ENCODE peak calls at places on chromosome 6, in four cellular contexts. E, T, O and C are unnamed samples.
A peak's percentile ranks its signal among the peaks of the same experiment; 100 is the strongest.

GRCh38 chr6:17583811-17584210 is 16.3 kb upstream of the FAM8A1 start:
- DNase-seq in E (no peak), T (no peak), O (no peak), C (no peak)

GRCh38 chr6:33144373-33144772 is 47.9 kb downstream of the COL11A2 start:
- DNase-seq in E (peak; percentile 2), T (no peak), O (no peak), C (no peak)

GRCh38 chr6:73236147-73236750 is 11.0 kb upstream of the KHDC1L start:
- DNase-seq in E (no peak), T (no peak), O (no peak), C (no peak)

GRCh38 chr6:100346828-100347227 is 117.9 kb downstream of the SIM1 start:
- DNase-seq in E (no peak), T (no peak), O (no peak), C (no peak)

GRCh38 chr6:1551236-1551635 is 58.5 kb upstream of the FOXC1 start:
- DNase-seq in E (no peak), T (no peak), O (no peak), C (no peak)

GRCh38 chr6:98924647-98925046 is 23.1 kb downstream of the FBXL4 start:
- DNase-seq in E (no peak), T (no peak), O (no peak), C (no peak)

GRCh38 chr6:105270511-105270910 is 90.7 kb upstream of the POPDC3 start:
- DNase-seq in E (no peak), T (no peak), O (no peak), C (no peak)

GRCh38 chr6:38191418-38191817 is 371.9 kb downstream of the ZFAND3 start:
- DNase-seq in E (no peak), T (no peak), O (no peak), C (no peak)

GRCh38 chr6:115932481-115932880 is 128.2 kb downstream of the FRK start:
- DNase-seq in E (no peak), T (no peak), O (no peak), C (no peak)

GRCh38 chr6:75204959-75205775 is 686 bp downstream of the COL12A1 start:
- DNase-seq in E (no peak), T (no peak), O (no peak), C (no peak)

GRCh38 chr6:113511100-113511499 is 346.0 kb upstream of the MARCKS start:
- DNase-seq in E (no peak), T (no peak), O (no peak), C (no peak)

GRCh38 chr6:18022398-18023231 is 35.2 kb upstream of the KIF13A start:
- DNase-seq in E (no peak), T (no peak), O (no peak), C (no peak)

GRCh38 chr6:169792306-169793015 is 41.0 kb downstream of the ERMARD start:
- DNase-seq in E (no peak), T (no peak), O (no peak), C (peak; percentile 33)

GRCh38 chr6:1952726-1953360 is 292.6 kb downstream of the GMDS start:
- DNase-seq in E (no peak), T (no peak), O (no peak), C (no peak)

GRCh38 chr6:103183831-103184411 is 1675.8 kb downstream of the HACE1 start:
- DNase-seq in E (no peak), T (no peak), O (no peak), C (peak; percentile 15)

DNA sequence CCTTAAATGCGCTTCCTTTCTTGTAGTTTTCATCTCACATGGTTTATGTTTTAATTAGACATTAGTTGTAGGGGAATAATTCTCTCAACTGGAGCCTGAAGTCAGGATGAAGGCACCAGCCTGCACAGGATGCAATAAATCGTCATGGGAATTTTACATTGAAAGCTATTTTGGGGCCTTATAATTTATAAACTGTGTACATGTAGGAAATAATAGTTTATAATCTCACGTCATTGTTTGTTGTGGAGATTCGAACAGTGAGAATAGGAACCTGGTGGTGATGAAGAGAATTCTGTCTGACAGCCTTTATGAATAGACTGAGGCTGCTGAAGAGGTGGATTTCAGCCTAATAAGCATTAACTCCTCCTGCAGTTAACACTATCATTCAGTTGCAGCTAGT is 125.3 kb downstream of the JARID2 start:
- DNase-seq in E (no peak), T (no peak), O (no peak), C (no peak)
- TF ChIP-seq CBX5 in E (no peak), T (no peak), O (no peak), C (no peak)

GRCh38 chr6:150410395-150410794 is 41.6 kb downstream of the IYD start:
- DNase-seq in E (no peak), T (no peak), O (no peak), C (no peak)

GRCh38 chr6:150410906-150411305 is 42.1 kb downstream of the IYD start:
- DNase-seq in E (no peak), T (no peak), O (no peak), C (no peak)

GRCh38 chr6:150413768-150414167 is 45.0 kb downstream of the IYD start:
- DNase-seq in E (no peak), T (no peak), O (no peak), C (no peak)

GRCh38 chr6:150412221-150412620 is 43.4 kb downstream of the IYD start:
- DNase-seq in E (no peak), T (no peak), O (no peak), C (no peak)

GRCh38 chr6:150413198-150413597 is 44.4 kb downstream of the IYD start:
- DNase-seq in E (no peak), T (no peak), O (no peak), C (no peak)
- TF ChIP-seq CBX5 in E (no peak), T (no peak), O (no peak), C (no peak)

DNA sequence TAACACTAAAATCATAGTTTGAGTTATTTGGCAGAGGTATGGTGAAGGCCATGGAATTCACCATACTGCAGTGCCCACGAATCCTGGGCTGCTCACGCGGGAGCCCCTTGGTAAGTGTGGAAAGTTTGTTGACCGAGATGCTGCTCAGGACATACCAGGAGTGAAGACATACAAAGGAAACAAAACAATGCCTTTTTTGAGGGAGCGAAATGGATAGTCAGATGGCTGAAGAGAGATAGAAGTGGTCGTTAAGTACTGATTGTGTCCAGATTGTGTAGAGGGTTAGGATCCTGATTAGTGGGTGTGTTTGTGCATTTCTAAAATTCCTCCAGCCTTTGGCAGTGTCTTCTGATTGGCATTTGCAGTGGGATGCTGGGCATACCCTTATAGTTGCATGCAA is 83.0 kb downstream of the SOBP start:
- DNase-seq in E (no peak), T (no peak), O (no peak), C (no peak)
- TF ChIP-seq CBX5 in E (no peak), T (no peak), O (no peak), C (no peak)

GRCh38 chr6:136249811-136250685 is at the start of gene MTFR2:
- DNase-seq in E (peak; percentile 100), T (peak; percentile 100), O (peak; percentile 99), C (peak; percentile 89)

GRCh38 chr6:136249336-136249735 is 775 bp downstream of the MTFR2 start:
- DNase-seq in E (no peak), T (no peak), O (no peak), C (no peak)

DNA sequence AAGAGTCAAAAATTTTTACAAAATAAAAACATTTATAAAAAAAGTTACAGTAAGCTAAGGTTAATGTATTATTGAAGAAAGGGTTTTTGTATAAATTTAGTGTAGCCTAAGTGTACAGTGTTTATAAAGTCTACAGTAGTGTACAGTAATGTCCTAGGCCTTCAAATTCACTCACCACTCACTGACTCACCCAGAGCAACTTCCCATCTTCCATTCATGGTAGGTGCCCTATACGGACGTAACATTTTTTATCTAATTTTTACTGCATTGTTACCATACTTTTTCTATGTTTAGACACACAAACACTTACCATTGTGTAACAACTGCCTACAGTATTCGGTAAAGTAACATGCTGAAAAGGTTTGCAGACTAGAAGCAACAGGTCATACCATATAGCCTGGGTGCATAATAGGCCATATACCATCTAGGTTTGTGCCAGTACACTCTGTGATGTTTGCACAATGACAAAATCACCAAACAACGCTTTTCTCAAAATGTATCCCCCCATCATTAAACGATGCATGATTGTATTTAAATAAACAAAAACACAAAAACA is 6.0 kb downstream of the MTFR2 start:
- DNase-seq in E (no peak), T (no peak), O (no peak), C (no peak)
- TF ChIP-seq CBX5 in E (no peak), T (no peak), O (no peak), C (no peak)

GRCh38 chr6:138005846-138006245 is 101.4 kb downstream of the PERP start:
- DNase-seq in E (no peak), T (no peak), O (no peak), C (no peak)
- TF ChIP-seq CBX5 in E (no peak), T (no peak), O (no peak), C (no peak)

DNA sequence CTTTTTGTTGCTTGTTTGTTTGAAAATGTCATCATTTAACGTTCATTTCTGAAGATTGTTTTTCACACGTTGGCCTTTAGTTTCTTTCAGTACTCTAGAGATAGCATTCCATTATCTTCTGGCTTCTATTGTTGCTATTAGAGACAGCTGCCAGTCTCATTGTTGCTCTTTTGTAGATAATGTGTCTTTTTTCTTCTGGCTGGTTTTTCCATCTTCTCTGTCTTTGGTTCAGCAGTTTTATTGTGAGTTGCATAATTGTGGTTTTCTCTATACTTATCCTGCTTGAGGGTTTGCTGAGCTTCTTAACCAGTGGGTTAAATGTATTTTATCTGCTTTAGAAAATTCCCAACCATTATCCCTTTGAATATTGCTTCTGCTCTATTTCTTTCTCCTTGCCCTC is 23.2 kb upstream of the AIG1 start:
- DNase-seq in E (no peak), T (no peak), O (no peak), C (no peak)
- TF ChIP-seq CBX5 in E (no peak), T (no peak), O (no peak), C (no peak)

GRCh38 chr6:162481938-162482337 is 245.6 kb downstream of the PRKN start:
- DNase-seq in E (no peak), T (no peak), O (no peak), C (no peak)

GRCh38 chr6:162474722-162475121 is 252.8 kb downstream of the PRKN start:
- DNase-seq in E (no peak), T (no peak), O (no peak), C (no peak)

DNA sequence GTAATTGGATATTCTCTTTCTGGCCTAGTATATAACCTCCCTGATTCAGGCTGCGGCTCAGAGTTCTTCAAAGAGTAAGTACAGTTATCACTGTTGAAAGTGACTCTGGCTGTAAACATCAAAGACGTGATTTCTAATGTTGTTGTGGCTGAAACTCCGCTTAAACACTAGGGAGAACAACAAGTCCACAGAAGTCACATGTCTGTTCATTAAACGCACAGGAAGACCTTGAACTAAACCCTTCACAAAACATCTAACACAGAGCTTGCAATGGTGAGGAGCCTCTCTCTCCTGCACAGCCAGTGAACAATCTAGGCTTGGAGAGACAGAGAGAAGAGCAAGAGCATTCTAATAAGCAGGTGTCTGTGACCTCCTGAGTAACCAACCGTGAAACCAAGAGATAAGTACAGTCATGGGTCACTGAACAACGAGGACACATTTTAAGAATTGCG is 249.3 kb downstream of the PRKN start:
- DNase-seq in E (no peak), T (peak; percentile 13), O (peak; percentile 33), C (no peak)
- TF ChIP-seq CBX5 in E (no peak), T (no peak), O (no peak), C (no peak)